ENCODE peak calls at places on chromosomes 3 and 15, in seven cellular contexts. N is adrenal gland, Q is endothelial cell, I is PC-9, B is GM10248, U is RWPE1, M is endothelial cell of umbilical vein. C is an unnamed sample.
A peak's percentile ranks its signal among the peaks of the same experiment; 100 is the strongest.

GRCh38 chr3:56025316-56025715 is 443.0 kb downstream of the ERC2 start:
- DNase-seq in N (no peak), Q (no peak), I (no peak), B (no peak), U (no peak), M (peak; percentile 14), C (no peak)

GRCh38 chr3:11662392-11662990 is 18.8 kb upstream of the VGLL4 start:
- DNase-seq in N (no peak), Q (no peak), I (no peak), B (no peak), U (no peak), M (peak; percentile 31), C (no peak)

GRCh38 chr3:76646921-76647562 is 392.9 kb upstream of the ROBO2 start:
- DNase-seq in N (no peak), Q (no peak), I (no peak), B (no peak), U (no peak), M (no peak), C (no peak)

GRCh38 chr3:127775398-127776109 is 46.8 kb downstream of the MGLL start:
- DNase-seq in N (no peak), Q (no peak), I (no peak), B (peak; percentile 51), U (no peak), M (peak; percentile 61), C (no peak)

GRCh38 chr3:32310336-32310735 is 71.9 kb downstream of the CMTM8 start:
- DNase-seq in N (no peak), Q (no peak), I (no peak), B (no peak), U (no peak), M (no peak), C (no peak)

GRCh38 chr3:192825657-192826200 is 91.9 kb downstream of the MB21D2 start:
- DNase-seq in N (no peak), Q (no peak), I (peak; percentile 75), B (no peak), U (peak; percentile 14), M (peak; percentile 82), C (no peak)

GRCh38 chr15:25784876-25785642 is 78.1 kb downstream of the ATP10A start:
- DNase-seq in N (no peak), Q (no peak), I (no peak), B (no peak), U (no peak), M (no peak), C (no peak)

GRCh38 chr3:47250309-47251060 is 32.1 kb downstream of the KIF9 start:
- DNase-seq in N (peak; percentile 73), Q (peak; percentile 45), I (no peak), B (peak; percentile 53), U (no peak), M (peak; percentile 43), C (no peak)

GRCh38 chr15:74889882-74890768 is at the start of gene MPI:
- DNase-seq in N (peak; percentile 89), Q (peak; percentile 88), I (peak; percentile 63), B (peak; percentile 96), U (peak; percentile 94), M (peak; percentile 86), C (peak; percentile 75)

GRCh38 chr15:40487816-40488682 is 17.3 kb downstream of the CHST14 start:
- DNase-seq in N (no peak), Q (no peak), I (no peak), B (no peak), U (no peak), M (no peak), C (no peak)

GRCh38 chr3:37741644-37742043 is 120.0 kb upstream of the CTDSPL start:
- DNase-seq in N (peak; percentile 78), Q (peak; percentile 13), I (no peak), B (no peak), U (peak; percentile 7), M (peak; percentile 30), C (no peak)

GRCh38 chr3:193915613-193916012 is 220.3 kb upstream of the HES1 start:
- DNase-seq in N (no peak), Q (no peak), I (no peak), B (no peak), U (no peak), M (no peak), C (no peak)

GRCh38 chr3:174424656-174425055 is 434.5 kb upstream of the NAALADL2 start:
- DNase-seq in N (no peak), Q (no peak), I (no peak), B (no peak), U (no peak), M (no peak), C (no peak)

GRCh38 chr3:56874269-56874668 is 72.5 kb upstream of the ARHGEF3 start:
- DNase-seq in N (no peak), Q (no peak), I (no peak), B (no peak), U (no peak), M (no peak), C (no peak)

DNA sequence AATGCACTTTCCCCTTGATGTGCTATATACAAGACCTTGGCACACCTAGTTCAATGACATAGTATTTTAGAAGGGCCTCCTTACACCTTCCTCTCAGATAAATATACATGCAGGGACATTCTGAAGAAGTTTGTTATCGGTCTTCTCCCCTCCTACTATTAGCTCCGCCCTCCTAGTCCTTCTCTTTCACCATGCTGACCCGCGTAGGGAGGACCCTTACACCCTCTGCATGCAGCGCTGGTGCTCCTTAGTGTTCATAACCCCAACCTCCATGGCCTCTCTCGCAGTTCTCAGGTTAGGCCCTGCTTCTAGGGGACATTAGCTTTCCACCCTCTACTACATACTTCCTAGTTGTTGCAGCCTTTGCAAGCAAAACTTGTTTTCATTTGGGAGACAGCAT is 146.4 kb downstream of the PGPEP1L start:
- DNase-seq in N (no peak), Q (no peak), I (no peak), B (no peak), U (no peak), M (no peak), C (no peak)
- TF ChIP-seq CTCF in N (no peak), Q (no peak), I (no peak), B (no peak), U (no peak), M (no peak), C (no peak)

GRCh38 chr15:89498574-89498906 is 2.2 kb upstream of the RHCG start:
- DNase-seq in N (no peak), Q (no peak), I (no peak), B (no peak), U (no peak), M (no peak), C (no peak)

GRCh38 chr15:89494006-89494405 is 2.4 kb downstream of the RHCG start:
- DNase-seq in N (no peak), Q (no peak), I (no peak), B (no peak), U (no peak), M (no peak), C (no peak)

GRCh38 chr15:89494941-89495637 is 1.3 kb downstream of the RHCG start:
- DNase-seq in N (peak; percentile 36), Q (peak; percentile 57), I (no peak), B (peak; percentile 56), U (no peak), M (no peak), C (no peak)

GRCh38 chr15:89495638-89496145 is 691 bp downstream of the RHCG start:
- DNase-seq in N (no peak), Q (no peak), I (peak; percentile 89), B (no peak), U (no peak), M (no peak), C (no peak)

GRCh38 chr15:89496155-89497098 is at the start of gene RHCG:
- DNase-seq in N (no peak), Q (peak; percentile 55), I (no peak), B (peak; percentile 43), U (no peak), M (peak; percentile 52), C (peak; percentile 56)
- TF ChIP-seq CTCF in N (no peak), Q (peak; percentile 57), I (no peak), B (peak; percentile 15), U (no peak), M (peak; percentile 59), C (peak; percentile 71)

GRCh38 chr3:187021748-187022402 is 91.5 kb downstream of the ST6GAL1 start:
- DNase-seq in N (peak; percentile 6), Q (no peak), I (no peak), B (peak; percentile 42), U (no peak), M (no peak), C (no peak)

GRCh38 chr3:187020376-187020775 is 90.0 kb downstream of the ST6GAL1 start:
- DNase-seq in N (no peak), Q (no peak), I (no peak), B (no peak), U (no peak), M (no peak), C (no peak)

GRCh38 chr3:187017511-187018230 is 87.3 kb downstream of the ST6GAL1 start:
- DNase-seq in N (peak; percentile 13), Q (no peak), I (no peak), B (no peak), U (no peak), M (peak; percentile 81), C (no peak)

GRCh38 chr3:187016639-187017345 is 86.5 kb downstream of the ST6GAL1 start:
- DNase-seq in N (peak; percentile 19), Q (no peak), I (peak; percentile 67), B (peak; percentile 53), U (peak; percentile 21), M (peak; percentile 92), C (no peak)

DNA sequence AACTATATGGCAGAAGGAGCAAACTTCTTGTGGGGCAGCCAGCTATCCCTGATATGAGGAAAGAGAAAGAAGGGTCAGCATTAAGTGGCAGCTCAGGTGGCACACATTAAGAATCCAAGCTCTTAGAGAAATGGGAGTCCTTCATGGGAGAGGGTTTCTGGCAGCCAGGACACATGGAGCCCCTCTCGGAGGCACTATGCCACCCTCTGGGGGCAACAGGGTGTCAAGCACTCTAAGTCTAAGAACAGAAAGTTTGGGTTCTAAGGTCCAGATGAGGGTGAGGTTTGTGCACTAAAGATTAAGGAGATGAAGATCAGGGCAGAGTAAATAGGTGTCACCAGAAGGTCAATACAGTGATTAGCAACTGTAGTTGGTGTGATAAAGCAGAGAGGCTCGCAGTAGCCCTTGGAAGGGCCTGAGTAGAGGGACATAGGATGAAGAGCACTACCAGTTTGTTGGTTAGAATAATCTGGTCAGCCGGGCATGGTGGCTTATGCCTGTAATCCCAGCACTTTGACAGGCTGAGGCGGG is 89.3 kb downstream of the ST6GAL1 start:
- DNase-seq in N (no peak), Q (no peak), I (no peak), B (no peak), U (no peak), M (no peak), C (no peak)
- TF ChIP-seq CTCF in N (no peak), Q (no peak), I (no peak), B (no peak), U (no peak), M (no peak), C (peak; percentile 16)

DNA sequence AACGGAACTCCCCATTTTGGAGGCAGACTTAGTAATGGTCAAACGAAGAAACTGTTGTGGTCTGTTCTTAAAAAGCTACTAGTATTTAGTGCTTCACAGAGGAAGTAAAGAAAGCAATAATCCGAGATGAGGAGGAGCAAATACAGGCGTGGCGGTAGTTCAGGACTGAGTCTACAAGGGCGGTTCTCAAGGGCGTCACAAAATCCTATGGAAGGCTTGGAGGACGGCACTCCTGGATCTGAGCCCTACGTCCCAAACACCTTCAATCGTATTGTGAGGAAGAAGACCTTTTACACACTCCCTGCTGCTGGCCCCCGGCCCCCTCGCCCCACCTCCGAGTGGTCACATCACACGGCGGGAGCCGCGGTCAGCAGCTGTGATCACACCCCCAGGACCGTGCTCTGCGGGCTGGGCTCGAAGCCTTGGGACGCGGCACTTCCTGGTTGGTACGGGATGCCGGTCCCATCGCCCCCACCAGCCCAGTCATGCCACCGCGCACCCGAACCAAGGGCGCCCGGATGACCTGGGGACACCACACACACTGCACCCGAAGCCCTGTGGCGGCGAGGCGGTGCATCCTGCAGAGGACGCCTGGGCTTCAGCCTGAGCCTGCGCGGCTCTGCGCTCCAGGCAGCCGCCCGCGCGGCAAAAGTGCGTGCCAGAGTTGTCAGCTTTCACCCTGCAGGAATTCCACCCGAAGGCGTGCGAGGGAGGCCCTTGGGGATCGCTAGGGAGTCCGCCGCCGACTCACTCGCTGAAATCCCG is 588 bp downstream of the PLD1 start:
- DNase-seq in N (no peak), Q (peak; percentile 69), I (peak; percentile 86), B (peak; percentile 59), U (peak; percentile 84), M (peak; percentile 85), C (no peak)
- TF ChIP-seq CTCF in N (no peak), Q (no peak), I (no peak), B (no peak), U (no peak), M (no peak), C (no peak)